ENCODE peak calls at places on chromosomes 6 and 20, in eight cellular contexts. One of them, this sample, is unnamed.
A peak's percentile ranks its signal among the peaks of the same experiment; 100 is the strongest.

GRCh38 chr6:168865-169455 is 123.3 kb upstream of the DUSP22 start:
- DNase-seq in colonic mucosa: no peak
- DNase-seq in effector memory CD4-positive, alpha-beta T cell: no peak
- DNase-seq in A549: peak; percentile 20
- DNase-seq in brain microvascular endothelial cell: no peak
- DNase-seq in CD8-positive, alpha-beta T cell: no peak
- DNase-seq in CD8-positive, alpha-beta memory T cell: peak; percentile 15
- DNase-seq in cardiac muscle cell: peak; percentile 65
- DNase-seq in this sample: no peak

GRCh38 chr20:53201588-53201987 is 229.4 kb downstream of the TSHZ2 start:
- DNase-seq in A549: no peak
- DNase-seq in CD8-positive, alpha-beta memory T cell: no peak
- DNase-seq in colonic mucosa: no peak
- DNase-seq in CD8-positive, alpha-beta T cell: no peak
- DNase-seq in brain microvascular endothelial cell: no peak
- DNase-seq in effector memory CD4-positive, alpha-beta T cell: no peak
- DNase-seq in cardiac muscle cell: no peak
- DNase-seq in this sample: no peak

GRCh38 chr6:148818939-148819575 is 72.2 kb downstream of the UST start:
- DNase-seq in effector memory CD4-positive, alpha-beta T cell: no peak
- DNase-seq in A549: no peak
- DNase-seq in CD8-positive, alpha-beta T cell: no peak
- DNase-seq in brain microvascular endothelial cell: no peak
- DNase-seq in CD8-positive, alpha-beta memory T cell: no peak
- DNase-seq in cardiac muscle cell: no peak
- DNase-seq in colonic mucosa: no peak
- DNase-seq in this sample: no peak

GRCh38 chr6:34522740-34523139 is 33.4 kb downstream of the SPDEF start:
- DNase-seq in brain microvascular endothelial cell: no peak
- DNase-seq in A549: no peak
- DNase-seq in effector memory CD4-positive, alpha-beta T cell: no peak
- DNase-seq in colonic mucosa: no peak
- DNase-seq in cardiac muscle cell: no peak
- DNase-seq in CD8-positive, alpha-beta T cell: no peak
- DNase-seq in CD8-positive, alpha-beta memory T cell: no peak
- DNase-seq in this sample: no peak

GRCh38 chr6:148599967-148600426 is 146.8 kb upstream of the UST start:
- DNase-seq in effector memory CD4-positive, alpha-beta T cell: no peak
- DNase-seq in cardiac muscle cell: no peak
- DNase-seq in CD8-positive, alpha-beta memory T cell: no peak
- DNase-seq in brain microvascular endothelial cell: no peak
- DNase-seq in colonic mucosa: no peak
- DNase-seq in A549: no peak
- DNase-seq in CD8-positive, alpha-beta T cell: no peak
- DNase-seq in this sample: no peak

GRCh38 chr6:119738425-119738824 is 388.9 kb upstream of the MAN1A1 start:
- DNase-seq in A549: no peak
- DNase-seq in CD8-positive, alpha-beta T cell: no peak
- DNase-seq in brain microvascular endothelial cell: no peak
- DNase-seq in CD8-positive, alpha-beta memory T cell: no peak
- DNase-seq in effector memory CD4-positive, alpha-beta T cell: no peak
- DNase-seq in cardiac muscle cell: no peak
- DNase-seq in colonic mucosa: no peak
- DNase-seq in this sample: no peak

GRCh38 chr6:11609324-11610071 is 71.9 kb downstream of the TMEM170B start:
- DNase-seq in colonic mucosa: no peak
- DNase-seq in brain microvascular endothelial cell: peak; percentile 95
- DNase-seq in A549: peak; percentile 48
- DNase-seq in CD8-positive, alpha-beta T cell: no peak
- DNase-seq in effector memory CD4-positive, alpha-beta T cell: no peak
- DNase-seq in CD8-positive, alpha-beta memory T cell: no peak
- DNase-seq in cardiac muscle cell: peak; percentile 91
- DNase-seq in this sample: no peak

GRCh38 chr20:58699246-58700107 is 6.9 kb downstream of the NPEPL1 start:
- DNase-seq in A549: no peak
- DNase-seq in cardiac muscle cell: peak; percentile 36
- DNase-seq in CD8-positive, alpha-beta T cell: no peak
- DNase-seq in CD8-positive, alpha-beta memory T cell: no peak
- DNase-seq in brain microvascular endothelial cell: no peak
- DNase-seq in effector memory CD4-positive, alpha-beta T cell: no peak
- DNase-seq in colonic mucosa: no peak
- DNase-seq in this sample: no peak

GRCh38 chr20:46648903-46649649 is 2.2 kb downstream of the SLC13A3 start:
- DNase-seq in CD8-positive, alpha-beta T cell: no peak
- DNase-seq in A549: no peak
- DNase-seq in brain microvascular endothelial cell: no peak
- DNase-seq in CD8-positive, alpha-beta memory T cell: no peak
- DNase-seq in colonic mucosa: no peak
- DNase-seq in effector memory CD4-positive, alpha-beta T cell: no peak
- DNase-seq in cardiac muscle cell: no peak
- DNase-seq in this sample: no peak

GRCh38 chr6:169212436-169212835 is 41.2 kb downstream of the THBS2 start:
- DNase-seq in colonic mucosa: no peak
- DNase-seq in A549: no peak
- DNase-seq in brain microvascular endothelial cell: no peak
- DNase-seq in cardiac muscle cell: peak; percentile 48
- DNase-seq in CD8-positive, alpha-beta T cell: no peak
- DNase-seq in effector memory CD4-positive, alpha-beta T cell: no peak
- DNase-seq in CD8-positive, alpha-beta memory T cell: no peak
- DNase-seq in this sample: no peak

DNA sequence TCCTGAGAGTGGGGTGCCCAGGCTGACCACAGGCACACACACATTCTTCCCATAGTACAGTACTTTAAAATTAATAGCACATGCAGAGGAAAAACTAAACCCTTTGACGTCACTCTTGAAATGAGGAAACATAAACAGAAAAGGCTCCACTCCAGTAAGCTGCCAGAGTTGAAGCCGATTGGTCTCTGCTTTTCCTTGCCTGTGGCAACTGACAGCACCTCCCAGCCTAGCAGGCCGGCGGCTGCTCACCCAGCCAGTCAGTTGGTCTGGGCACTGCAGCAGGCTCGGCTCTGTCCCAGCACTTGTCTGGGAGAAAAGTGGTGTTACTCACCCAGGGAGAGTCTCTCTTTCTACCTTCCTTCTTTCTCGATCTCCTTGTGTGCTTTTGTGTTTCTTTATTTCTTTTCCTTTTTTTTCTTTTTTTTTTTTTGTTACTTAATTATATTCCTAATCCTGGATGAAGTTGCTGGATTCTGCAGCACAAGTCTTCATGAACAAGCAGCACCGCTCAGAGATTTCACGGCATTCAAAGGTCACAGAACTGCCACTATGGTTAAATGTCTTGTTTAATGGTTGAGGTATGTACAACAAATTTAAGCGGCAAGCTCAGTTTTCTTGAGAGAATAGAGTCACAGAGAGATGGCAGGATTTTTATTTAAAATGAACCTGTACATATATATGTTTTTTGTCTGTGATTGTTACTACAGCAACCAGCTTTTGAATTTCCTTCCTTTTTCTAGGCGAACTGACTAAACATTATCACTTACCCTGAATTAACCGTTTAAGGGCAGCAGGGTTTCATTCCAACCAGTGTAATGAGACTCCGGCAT is at the start of gene PDE7B:
- DNase-seq in A549: peak; percentile 73
- DNase-seq in colonic mucosa: peak; percentile 74
- DNase-seq in CD8-positive, alpha-beta T cell: peak; percentile 50
- DNase-seq in cardiac muscle cell: peak; percentile 99
- DNase-seq in brain microvascular endothelial cell: peak; percentile 94
- DNase-seq in effector memory CD4-positive, alpha-beta T cell: peak; percentile 2
- DNase-seq in CD8-positive, alpha-beta memory T cell: peak; percentile 29
- DNase-seq in this sample: peak; percentile 58
- H3K27ac ChIP-seq in A549: peak within 1 kb of the TSS; percentile 90
- H3K27ac ChIP-seq in colonic mucosa: peak within 1 kb of the TSS; percentile 33
- H3K27ac ChIP-seq in CD8-positive, alpha-beta T cell: peak within 1 kb of the TSS; percentile 17
- H3K27ac ChIP-seq in cardiac muscle cell: no peak within 1 kb of the TSS
- H3K27ac ChIP-seq in brain microvascular endothelial cell: peak within 1 kb of the TSS; percentile 78
- H3K27ac ChIP-seq in effector memory CD4-positive, alpha-beta T cell: no peak within 1 kb of the TSS
- H3K27ac ChIP-seq in CD8-positive, alpha-beta memory T cell: no peak within 1 kb of the TSS
- H3K27ac ChIP-seq in this sample: peak within 1 kb of the TSS; percentile 77

GRCh38 chr6:68053805-68054373 is 581.2 kb upstream of the ADGRB3 start:
- DNase-seq in effector memory CD4-positive, alpha-beta T cell: no peak
- DNase-seq in cardiac muscle cell: no peak
- DNase-seq in brain microvascular endothelial cell: no peak
- DNase-seq in colonic mucosa: no peak
- DNase-seq in CD8-positive, alpha-beta T cell: no peak
- DNase-seq in CD8-positive, alpha-beta memory T cell: no peak
- DNase-seq in A549: no peak
- DNase-seq in this sample: no peak

GRCh38 chr6:68059261-68059660 is 575.8 kb upstream of the ADGRB3 start:
- DNase-seq in A549: no peak
- DNase-seq in effector memory CD4-positive, alpha-beta T cell: no peak
- DNase-seq in CD8-positive, alpha-beta T cell: no peak
- DNase-seq in CD8-positive, alpha-beta memory T cell: no peak
- DNase-seq in colonic mucosa: no peak
- DNase-seq in brain microvascular endothelial cell: no peak
- DNase-seq in cardiac muscle cell: no peak
- DNase-seq in this sample: no peak

GRCh38 chr6:68052234-68052633 is 582.8 kb upstream of the ADGRB3 start:
- DNase-seq in A549: no peak
- DNase-seq in CD8-positive, alpha-beta T cell: no peak
- DNase-seq in CD8-positive, alpha-beta memory T cell: no peak
- DNase-seq in cardiac muscle cell: no peak
- DNase-seq in brain microvascular endothelial cell: no peak
- DNase-seq in effector memory CD4-positive, alpha-beta T cell: no peak
- DNase-seq in colonic mucosa: no peak
- DNase-seq in this sample: no peak

GRCh38 chr6:68059894-68060293 is 575.2 kb upstream of the ADGRB3 start:
- DNase-seq in CD8-positive, alpha-beta T cell: no peak
- DNase-seq in colonic mucosa: no peak
- DNase-seq in cardiac muscle cell: peak; percentile 51
- DNase-seq in brain microvascular endothelial cell: no peak
- DNase-seq in effector memory CD4-positive, alpha-beta T cell: no peak
- DNase-seq in CD8-positive, alpha-beta memory T cell: no peak
- DNase-seq in A549: no peak
- DNase-seq in this sample: no peak

DNA sequence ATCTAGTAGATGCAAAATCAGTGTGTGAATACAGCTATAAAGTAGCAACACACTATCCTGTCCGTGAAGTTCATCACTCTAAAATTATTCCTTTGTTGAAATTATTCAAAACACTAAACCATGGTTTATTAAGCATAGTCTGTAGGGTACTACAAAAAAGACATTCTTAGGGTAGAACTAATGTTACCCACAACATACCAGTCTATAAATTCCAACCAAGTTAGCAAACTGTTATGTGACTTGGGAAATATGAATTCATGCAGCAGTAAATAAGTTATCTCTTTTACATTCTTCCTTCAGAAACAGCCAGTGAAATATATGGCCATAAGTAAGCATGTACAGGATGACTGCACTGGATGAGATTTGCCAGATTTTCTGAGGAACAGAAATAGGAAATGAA is 580.3 kb upstream of the ADGRB3 start:
- DNase-seq in brain microvascular endothelial cell: no peak
- DNase-seq in cardiac muscle cell: peak; percentile 38
- DNase-seq in CD8-positive, alpha-beta T cell: no peak
- DNase-seq in colonic mucosa: no peak
- DNase-seq in CD8-positive, alpha-beta memory T cell: no peak
- DNase-seq in A549: no peak
- DNase-seq in effector memory CD4-positive, alpha-beta T cell: no peak
- DNase-seq in this sample: no peak
- H3K27ac ChIP-seq in brain microvascular endothelial cell: no peak overlapping the region
- H3K27ac ChIP-seq in cardiac muscle cell: no peak overlapping the region
- H3K27ac ChIP-seq in CD8-positive, alpha-beta T cell: no peak overlapping the region
- H3K27ac ChIP-seq in colonic mucosa: no peak overlapping the region
- H3K27ac ChIP-seq in CD8-positive, alpha-beta memory T cell: no peak overlapping the region
- H3K27ac ChIP-seq in A549: no peak overlapping the region
- H3K27ac ChIP-seq in effector memory CD4-positive, alpha-beta T cell: no peak overlapping the region
- H3K27ac ChIP-seq in this sample: no peak overlapping the region

DNA sequence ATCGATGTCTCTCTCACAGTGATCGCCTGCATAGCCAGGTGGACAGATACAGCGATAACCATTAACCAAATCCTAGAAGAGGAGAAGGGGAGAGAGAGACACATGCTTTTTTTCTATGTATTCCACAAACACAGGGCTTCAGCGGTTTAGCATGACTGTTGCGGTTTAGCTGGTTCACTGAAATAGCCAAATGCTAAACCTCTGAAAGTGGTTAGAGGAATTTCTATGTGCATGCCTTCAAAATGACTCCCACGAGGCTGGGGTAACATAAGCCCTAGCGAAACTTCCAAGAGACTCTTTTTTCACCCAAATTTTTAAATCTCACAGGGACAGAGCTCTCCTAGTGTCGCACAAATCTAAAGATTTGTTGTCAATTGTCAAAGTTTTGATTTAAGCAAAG is 25.1 kb downstream of the JAG1 start:
- DNase-seq in CD8-positive, alpha-beta T cell: no peak
- DNase-seq in CD8-positive, alpha-beta memory T cell: no peak
- DNase-seq in A549: no peak
- DNase-seq in brain microvascular endothelial cell: peak; percentile 92
- DNase-seq in effector memory CD4-positive, alpha-beta T cell: no peak
- DNase-seq in cardiac muscle cell: peak; percentile 72
- DNase-seq in colonic mucosa: no peak
- DNase-seq in this sample: no peak
- H3K27ac ChIP-seq in CD8-positive, alpha-beta T cell: no peak overlapping the region
- H3K27ac ChIP-seq in CD8-positive, alpha-beta memory T cell: no peak overlapping the region
- H3K27ac ChIP-seq in A549: no peak overlapping the region
- H3K27ac ChIP-seq in brain microvascular endothelial cell: peak overlapping the region; percentile 99
- H3K27ac ChIP-seq in effector memory CD4-positive, alpha-beta T cell: no peak overlapping the region
- H3K27ac ChIP-seq in cardiac muscle cell: peak overlapping the region; percentile 44
- H3K27ac ChIP-seq in colonic mucosa: no peak overlapping the region
- H3K27ac ChIP-seq in this sample: no peak overlapping the region

GRCh38 chr6:6592836-6593235 is 4.3 kb downstream of the LY86 start:
- DNase-seq in A549: no peak
- DNase-seq in CD8-positive, alpha-beta T cell: no peak
- DNase-seq in cardiac muscle cell: no peak
- DNase-seq in brain microvascular endothelial cell: no peak
- DNase-seq in CD8-positive, alpha-beta memory T cell: no peak
- DNase-seq in effector memory CD4-positive, alpha-beta T cell: no peak
- DNase-seq in colonic mucosa: no peak
- DNase-seq in this sample: no peak
- H3K27ac ChIP-seq in A549: no peak overlapping the region
- H3K27ac ChIP-seq in CD8-positive, alpha-beta T cell: no peak overlapping the region
- H3K27ac ChIP-seq in cardiac muscle cell: no peak overlapping the region
- H3K27ac ChIP-seq in brain microvascular endothelial cell: no peak overlapping the region
- H3K27ac ChIP-seq in CD8-positive, alpha-beta memory T cell: no peak overlapping the region
- H3K27ac ChIP-seq in effector memory CD4-positive, alpha-beta T cell: no peak overlapping the region
- H3K27ac ChIP-seq in colonic mucosa: peak overlapping the region; percentile 4
- H3K27ac ChIP-seq in this sample: peak overlapping the region; percentile 49

GRCh38 chr6:53080813-53081212 is 15.6 kb downstream of the FBXO9 start:
- DNase-seq in colonic mucosa: no peak
- DNase-seq in effector memory CD4-positive, alpha-beta T cell: no peak
- DNase-seq in brain microvascular endothelial cell: no peak
- DNase-seq in A549: no peak
- DNase-seq in cardiac muscle cell: no peak
- DNase-seq in CD8-positive, alpha-beta memory T cell: no peak
- DNase-seq in CD8-positive, alpha-beta T cell: no peak
- DNase-seq in this sample: no peak

GRCh38 chr6:53089948-53090347 is 24.7 kb downstream of the FBXO9 start:
- DNase-seq in CD8-positive, alpha-beta T cell: no peak
- DNase-seq in colonic mucosa: no peak
- DNase-seq in cardiac muscle cell: no peak
- DNase-seq in brain microvascular endothelial cell: no peak
- DNase-seq in effector memory CD4-positive, alpha-beta T cell: no peak
- DNase-seq in A549: no peak
- DNase-seq in CD8-positive, alpha-beta memory T cell: no peak
- DNase-seq in this sample: no peak

GRCh38 chr6:53090576-53090975 is 25.4 kb downstream of the FBXO9 start:
- DNase-seq in effector memory CD4-positive, alpha-beta T cell: no peak
- DNase-seq in colonic mucosa: no peak
- DNase-seq in cardiac muscle cell: peak; percentile 31
- DNase-seq in A549: no peak
- DNase-seq in CD8-positive, alpha-beta T cell: no peak
- DNase-seq in CD8-positive, alpha-beta memory T cell: no peak
- DNase-seq in brain microvascular endothelial cell: no peak
- DNase-seq in this sample: no peak

GRCh38 chr6:53086302-53086701 is 21.1 kb downstream of the FBXO9 start:
- DNase-seq in effector memory CD4-positive, alpha-beta T cell: no peak
- DNase-seq in cardiac muscle cell: no peak
- DNase-seq in CD8-positive, alpha-beta memory T cell: no peak
- DNase-seq in colonic mucosa: no peak
- DNase-seq in A549: no peak
- DNase-seq in brain microvascular endothelial cell: no peak
- DNase-seq in CD8-positive, alpha-beta T cell: no peak
- DNase-seq in this sample: no peak
- H3K27ac ChIP-seq in effector memory CD4-positive, alpha-beta T cell: no peak overlapping the region
- H3K27ac ChIP-seq in cardiac muscle cell: no peak overlapping the region
- H3K27ac ChIP-seq in CD8-positive, alpha-beta memory T cell: no peak overlapping the region
- H3K27ac ChIP-seq in colonic mucosa: no peak overlapping the region
- H3K27ac ChIP-seq in A549: no peak overlapping the region
- H3K27ac ChIP-seq in brain microvascular endothelial cell: no peak overlapping the region
- H3K27ac ChIP-seq in CD8-positive, alpha-beta T cell: no peak overlapping the region
- H3K27ac ChIP-seq in this sample: no peak overlapping the region